ENCODE peak calls at places on chromosomes 1 and 21, in four cellular contexts. L, B, Y and C are unnamed samples.

GRCh38 chr1:82073659-82074058 is 272.9 kb downstream of the ADGRL2 start:
- DNase-seq in L (no peak), Y (no peak), B (no peak), C (no peak)

GRCh38 chr1:228964178-228964819 is 229.0 kb downstream of the RHOU start:
- DNase-seq in B (peak; percentile 42), L (peak; percentile 40), Y (no peak), C (no peak)

GRCh38 chr21:35048706-35049617 is at the start of gene RUNX1:
- DNase-seq in Y (no peak), L (peak; percentile 21), B (no peak), C (peak; percentile 33)

GRCh38 chr1:204565617-204566582 is 49.7 kb downstream of the MDM4 start:
- DNase-seq in Y (peak; percentile 63), B (peak; percentile 82), L (peak; percentile 38), C (peak; percentile 66)

GRCh38 chr1:227760377-227760776 is 25.1 kb downstream of the SNAP47 start:
- DNase-seq in L (no peak), Y (no peak), B (no peak), C (no peak)

GRCh38 chr1:64984106-64984505 is 17.8 kb upstream of the JAK1 start:
- DNase-seq in L (no peak), Y (no peak), B (no peak), C (no peak)

GRCh38 chr1:215720121-215720520 is 153.0 kb downstream of the KCTD3 start:
- DNase-seq in L (no peak), B (no peak), Y (no peak), C (no peak)

GRCh38 chr1:47501069-47501468 is 63.2 kb downstream of the FOXD2 start:
- DNase-seq in L (no peak), B (no peak), Y (no peak), C (no peak)

GRCh38 chr1:22309572-22309971 is 142.1 kb upstream of the ZBTB40 start:
- DNase-seq in L (no peak), B (no peak), Y (no peak), C (no peak)

GRCh38 chr1:154497026-154497806 is 4.8 kb upstream of the TDRD10 start:
- DNase-seq in B (no peak), Y (no peak), L (no peak), C (no peak)

GRCh38 chr21:33392586-33392985 is 10.6 kb upstream of the IFNGR2 start:
- DNase-seq in L (no peak), Y (no peak), B (no peak), C (no peak)

GRCh38 chr1:87880747-87881133 is 552.1 kb downstream of the LMO4 start:
- DNase-seq in B (no peak), Y (no peak), L (no peak), C (no peak)

GRCh38 chr21:25573409-25574206 is 33.7 kb downstream of the MRPL39 start:
- DNase-seq in L (no peak), Y (no peak), B (peak; percentile 29), C (no peak)

GRCh38 chr1:41496080-41497055 is 11.9 kb upstream of the EDN2 start:
- DNase-seq in L (peak; percentile 91), Y (peak; percentile 69), B (peak; percentile 82), C (peak; percentile 64)

GRCh38 chr1:230641346-230641745 is 935 bp upstream of the COG2 start:
- DNase-seq in L (no peak), Y (no peak), B (no peak), C (no peak)

GRCh38 chr1:239944666-239945065 is 147.0 kb upstream of the FMN2 start:
- DNase-seq in L (no peak), B (no peak), Y (no peak), C (no peak)

GRCh38 chr1:202798260-202798659 is 10.0 kb downstream of the KDM5B start:
- DNase-seq in Y (no peak), L (no peak), B (no peak), C (no peak)
- TF ChIP-seq POLR2A in Y (no peak), L (no peak), B (no peak), C (no peak)

GRCh38 chr21:45306832-45307571 is 19.3 kb upstream of the POFUT2 start:
- DNase-seq in L (peak; percentile 82), B (no peak), Y (no peak), C (no peak)
- TF ChIP-seq POLR2A in L (peak; percentile 63), B (no peak), Y (no peak), C (no peak)

DNA sequence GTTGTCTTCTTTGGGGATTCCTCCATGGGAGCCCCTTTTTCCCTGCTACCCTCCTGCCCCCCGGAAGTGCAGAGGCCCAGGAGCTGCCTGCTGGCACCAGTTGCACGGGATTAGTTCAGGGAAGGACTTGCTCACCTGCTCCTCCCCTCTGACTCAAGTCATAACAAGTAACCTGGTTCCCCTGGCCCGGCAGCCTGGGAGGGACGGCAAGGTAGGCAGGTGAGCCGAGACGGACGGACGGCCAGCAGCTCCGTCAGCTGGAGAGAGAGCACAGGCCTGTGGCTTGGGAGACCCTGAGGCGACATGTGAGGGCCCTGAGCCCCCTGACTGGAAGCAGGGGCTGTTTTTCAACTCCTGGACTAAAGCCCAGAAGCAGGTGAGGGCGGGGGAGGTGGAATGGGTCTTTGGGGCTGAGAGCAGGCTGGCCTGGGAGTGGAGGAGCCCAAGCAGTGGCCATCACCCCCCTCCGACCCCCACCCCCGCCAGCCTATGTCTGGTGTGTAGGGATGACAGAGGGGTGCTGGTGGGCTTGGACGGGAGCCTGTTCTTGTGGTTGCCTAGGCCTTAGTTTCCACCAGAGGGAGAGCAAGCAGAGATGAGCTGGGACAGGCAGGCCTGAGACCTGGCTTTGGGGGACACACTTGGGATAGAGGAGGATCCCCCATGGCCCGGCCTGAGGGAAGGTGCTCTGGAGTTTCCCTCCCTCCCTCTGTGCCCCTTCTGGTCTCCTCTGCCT is at the start of gene INAVA:
- DNase-seq in B (peak; percentile 54), Y (no peak), L (peak; percentile 83), C (no peak)
- TF ChIP-seq POLR2A in B (no peak), Y (no peak), L (peak; percentile 98), C (no peak)

GRCh38 chr1:203557958-203558760 is 64.2 kb downstream of the OPTC start:
- DNase-seq in Y (no peak), B (peak; percentile 76), L (peak; percentile 25), C (no peak)
- TF ChIP-seq POLR2A in Y (no peak), B (no peak), L (no peak), C (no peak)

GRCh38 chr1:56992318-56993136 is 26.7 kb upstream of the C8B start:
- DNase-seq in L (no peak), Y (no peak), B (no peak), C (no peak)

GRCh38 chr1:56995414-56996100 is 29.7 kb upstream of the C8B start:
- DNase-seq in L (no peak), Y (no peak), B (no peak), C (no peak)

GRCh38 chr1:56993355-56993985 is 27.7 kb upstream of the C8B start:
- DNase-seq in Y (no peak), L (no peak), B (no peak), C (no peak)
- TF ChIP-seq POLR2A in Y (no peak), L (no peak), B (no peak), C (no peak)

GRCh38 chr1:5765465-5765864 is 226.8 kb downstream of the NPHP4 start:
- DNase-seq in Y (no peak), L (no peak), B (no peak), C (no peak)
- TF ChIP-seq POLR2A in Y (no peak), L (no peak), B (no peak), C (no peak)

DNA sequence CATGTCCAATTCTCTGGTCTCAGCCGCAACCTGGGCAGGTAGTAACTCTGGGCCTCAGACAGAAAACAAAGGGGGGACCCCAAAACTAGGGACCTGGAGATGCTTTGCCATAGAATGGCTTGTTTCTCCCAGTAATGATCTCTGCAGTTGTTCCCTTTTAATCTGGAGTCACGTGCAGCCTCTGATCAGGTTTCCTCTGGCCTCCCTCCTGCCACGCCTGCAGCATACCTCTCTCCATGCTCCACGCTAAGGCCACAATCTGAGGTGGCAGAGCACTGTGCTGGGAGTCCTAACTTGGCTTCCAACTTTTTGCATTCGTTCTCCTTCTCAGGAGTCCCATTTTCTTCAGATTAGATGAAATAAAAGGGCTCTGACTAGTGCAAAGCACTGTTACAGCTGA is 1.9 kb downstream of the PABPC4 start:
- DNase-seq in L (peak; percentile 51), Y (no peak), B (no peak), C (no peak)
- TF ChIP-seq POLR2A in L (no peak), Y (no peak), B (no peak), C (peak; percentile 1)

DNA sequence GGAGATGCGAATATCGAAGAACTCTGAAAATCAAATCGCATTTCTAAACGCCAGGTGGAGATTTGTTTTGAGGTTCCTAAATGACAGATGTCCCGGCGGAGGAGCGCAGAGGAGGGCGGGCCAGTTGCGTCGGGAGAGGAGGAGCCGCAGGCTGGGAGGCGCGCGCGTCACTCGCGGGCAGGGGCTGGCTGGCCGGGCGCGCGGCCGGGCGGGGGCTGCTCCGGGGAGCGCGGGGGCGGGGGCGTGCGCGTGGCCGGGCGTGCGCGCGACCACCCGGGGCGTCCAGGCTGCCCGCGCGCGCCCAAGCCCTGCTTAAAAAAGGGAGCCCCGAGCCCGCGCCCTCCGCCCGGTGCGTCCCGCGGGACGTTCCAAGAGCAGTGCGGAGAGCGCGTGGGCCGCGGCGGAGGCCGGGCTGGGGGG is 47.3 kb downstream of the H3-3A start:
- DNase-seq in L (peak; percentile 89), Y (no peak), B (peak; percentile 86), C (peak; percentile 94)
- TF ChIP-seq POLR2A in L (no peak), Y (no peak), B (peak; percentile 60), C (no peak)